ENCODE peak calls at places on chromosome 22, in nine cellular contexts. Z is fibroblast of mammary gland, X is psoas muscle, Q is cardiac fibroblast, O is BE2C, E is astrocyte, L is AG04450, S is HL-60, B is epithelial cell of esophagus. N is an unnamed sample.

GRCh38 chr22:26986884-26987283 is 329.5 kb downstream of the MIAT start:
- DNase-seq in Z (no peak), X (no peak), Q (no peak), O (no peak), E (no peak), L (no peak), S (no peak), B (no peak), N (no peak)

GRCh38 chr22:44444341-44445306 is 53.4 kb downstream of the RTL6 start:
- DNase-seq in Z (no peak), X (no peak), Q (no peak), O (no peak), E (no peak), L (no peak), S (no peak), B (no peak), N (no peak)

GRCh38 chr22:36285545-36285944 is 32.6 kb downstream of the APOL1 start:
- DNase-seq in Z (no peak), X (peak), Q (no peak), O (no peak), E (no peak), L (no peak), S (no peak), B (no peak), N (no peak)

GRCh38 chr22:43060213-43060612 is 29.0 kb downstream of the TTLL1 start:
- DNase-seq in Z (peak), X (peak), Q (peak), O (peak), E (no peak), L (no peak), S (peak), B (peak), N (no peak)

GRCh38 chr22:43726296-43726695 is 85.8 kb downstream of the EFCAB6 start:
- DNase-seq in Z (no peak), X (no peak), Q (peak), O (no peak), E (no peak), L (no peak), S (no peak), B (no peak), N (no peak)

GRCh38 chr22:46293591-46294260 is 2.9 kb upstream of the GTSE1 start:
- DNase-seq in Z (peak), X (peak), Q (no peak), O (no peak), E (peak), L (no peak), S (peak), B (no peak), N (no peak)

GRCh38 chr22:27218521-27218920 is 561.1 kb downstream of the MIAT start:
- DNase-seq in Z (no peak), X (peak), Q (no peak), O (no peak), E (no peak), L (no peak), S (no peak), B (no peak), N (no peak)

GRCh38 chr22:43001271-43002197 is 13.4 kb downstream of the PACSIN2 start:
- DNase-seq in Z (peak), X (no peak), Q (peak), O (no peak), E (peak), L (no peak), S (peak), B (no peak), N (no peak)

GRCh38 chr22:41052661-41053490 is 39.5 kb upstream of the EP300 start:
- DNase-seq in Z (peak), X (no peak), Q (peak), O (no peak), E (peak), L (peak), S (no peak), B (peak), N (peak)

GRCh38 chr22:50730941-50731661 is 6.9 kb upstream of the ACR start:
- DNase-seq in Z (no peak), X (peak), Q (peak), O (no peak), E (no peak), L (no peak), S (no peak), B (peak), N (no peak)

GRCh38 chr22:17161991-17162390 is 2.9 kb upstream of the HDHD5 start:
- DNase-seq in Z (no peak), X (no peak), Q (no peak), O (no peak), E (no peak), L (no peak), S (no peak), B (no peak), N (no peak)

GRCh38 chr22:17167486-17167885 is 8.4 kb upstream of the HDHD5 start:
- DNase-seq in Z (no peak), X (peak), Q (no peak), O (no peak), E (no peak), L (no peak), S (no peak), B (no peak), N (no peak)

GRCh38 chr22:17162731-17163130 is 3.7 kb upstream of the HDHD5 start:
- DNase-seq in Z (no peak), X (no peak), Q (no peak), O (no peak), E (no peak), L (no peak), S (no peak), B (no peak), N (no peak)

GRCh38 chr22:17159504-17159951 is 451 bp upstream of the HDHD5 start:
- DNase-seq in Z (peak), X (no peak), Q (peak), O (peak), E (peak), L (no peak), S (peak), B (peak), N (no peak)

DNA sequence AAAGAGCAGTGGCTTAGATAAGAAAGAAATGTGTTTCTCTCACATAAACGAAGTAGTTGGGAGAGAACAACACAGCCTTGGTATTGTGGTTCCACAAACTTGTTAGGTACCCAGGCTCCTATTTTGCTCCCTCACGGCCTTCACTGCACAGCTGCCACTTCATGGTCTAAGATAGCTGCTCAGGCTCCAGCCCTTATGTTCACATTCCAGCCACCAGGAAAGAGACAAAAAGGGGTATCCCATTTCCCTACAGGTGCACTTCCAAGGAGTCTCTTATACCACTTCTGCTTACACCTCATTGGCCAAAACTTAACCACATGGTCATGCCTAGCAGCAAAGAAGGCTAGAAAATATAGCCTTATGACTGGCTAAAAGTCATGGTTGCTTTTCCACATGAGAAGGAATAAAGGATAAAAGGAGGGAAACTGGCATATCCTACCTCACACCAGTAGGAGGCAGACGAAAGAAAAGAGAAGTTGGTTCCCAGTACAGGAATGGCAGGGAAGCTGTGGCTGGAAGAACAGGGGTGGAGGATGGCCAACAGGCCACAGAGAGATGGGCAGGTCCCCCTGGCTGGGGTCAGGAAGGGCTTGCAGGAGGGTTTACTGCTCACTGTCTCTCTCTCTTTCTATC is 5.4 kb upstream of the HDHD5 start:
- DNase-seq in Z (peak), X (no peak), Q (peak), O (no peak), E (no peak), L (no peak), S (no peak), B (no peak), N (no peak)
- TF ChIP-seq CTCF in Z (peak), X (no peak), Q (peak), O (peak), E (peak), L (peak), S (no peak), B (no peak), N (peak)

GRCh38 chr22:20552450-20552894 is 45.1 kb downstream of the MED15 start:
- DNase-seq in Z (peak), X (peak), Q (peak), O (peak), E (no peak), L (no peak), S (no peak), B (no peak), N (no peak)

GRCh38 chr22:20550851-20551744 is 43.7 kb downstream of the MED15 start:
- DNase-seq in Z (peak), X (no peak), Q (peak), O (no peak), E (peak), L (no peak), S (no peak), B (peak), N (no peak)

GRCh38 chr22:20550057-20550817 is 42.8 kb downstream of the MED15 start:
- DNase-seq in Z (peak), X (peak), Q (no peak), O (no peak), E (no peak), L (no peak), S (no peak), B (no peak), N (no peak)

GRCh38 chr22:20552913-20553401 is 45.5 kb downstream of the MED15 start:
- DNase-seq in Z (peak), X (peak), Q (peak), O (no peak), E (no peak), L (no peak), S (no peak), B (no peak), N (no peak)

DNA sequence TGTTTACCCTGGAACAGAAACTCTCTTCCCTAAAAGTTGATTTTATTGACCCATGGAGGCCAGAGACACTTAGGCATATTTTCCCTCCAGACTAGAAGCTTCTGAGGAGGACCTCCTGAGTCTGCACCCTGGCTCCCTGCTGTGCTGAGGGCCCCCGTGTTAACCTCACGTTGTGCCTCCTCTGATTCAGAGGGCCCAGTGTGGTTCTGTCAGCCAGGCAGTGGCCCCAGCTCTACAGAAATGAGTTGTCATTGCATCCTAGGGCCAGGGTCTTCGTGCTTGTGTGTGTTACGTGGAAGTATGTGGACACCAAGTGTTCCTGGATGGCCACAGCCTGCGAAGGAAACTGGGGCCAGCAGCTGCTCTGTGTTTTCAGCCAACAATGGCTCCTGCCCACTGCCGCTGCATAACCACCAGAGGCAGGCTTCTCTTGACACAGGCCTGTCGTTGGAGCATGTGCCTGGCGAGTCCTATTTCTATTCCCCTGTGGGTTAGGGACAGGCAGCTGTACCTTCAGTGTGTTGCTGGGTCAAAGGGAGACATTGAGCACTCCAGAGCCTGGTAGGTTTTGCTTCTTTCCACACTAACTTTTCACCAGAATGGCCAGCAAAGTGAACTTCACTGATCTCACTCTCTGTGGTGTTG is 44.5 kb downstream of the MED15 start:
- DNase-seq in Z (no peak), X (peak), Q (no peak), O (peak), E (no peak), L (no peak), S (no peak), B (no peak), N (no peak)
- TF ChIP-seq CTCF in Z (peak), X (peak), Q (peak), O (peak), E (peak), L (peak), S (no peak), B (no peak), N (peak)

GRCh38 chr22:48953830-48954229 is 873.8 kb downstream of the BRD1 start:
- DNase-seq in Z (no peak), X (no peak), Q (no peak), O (no peak), E (no peak), L (no peak), S (no peak), B (no peak), N (no peak)
- TF ChIP-seq CTCF in Z (no peak), X (no peak), Q (no peak), O (no peak), E (no peak), L (no peak), S (no peak), B (no peak), N (no peak)

GRCh38 chr22:38413085-38414008 is 41.7 kb downstream of the KCNJ4 start:
- DNase-seq in Z (no peak), X (peak), Q (no peak), O (no peak), E (no peak), L (no peak), S (no peak), B (no peak), N (no peak)
- TF ChIP-seq CTCF in Z (no peak), X (no peak), Q (no peak), O (no peak), E (no peak), L (no peak), S (no peak), B (no peak), N (no peak)

DNA sequence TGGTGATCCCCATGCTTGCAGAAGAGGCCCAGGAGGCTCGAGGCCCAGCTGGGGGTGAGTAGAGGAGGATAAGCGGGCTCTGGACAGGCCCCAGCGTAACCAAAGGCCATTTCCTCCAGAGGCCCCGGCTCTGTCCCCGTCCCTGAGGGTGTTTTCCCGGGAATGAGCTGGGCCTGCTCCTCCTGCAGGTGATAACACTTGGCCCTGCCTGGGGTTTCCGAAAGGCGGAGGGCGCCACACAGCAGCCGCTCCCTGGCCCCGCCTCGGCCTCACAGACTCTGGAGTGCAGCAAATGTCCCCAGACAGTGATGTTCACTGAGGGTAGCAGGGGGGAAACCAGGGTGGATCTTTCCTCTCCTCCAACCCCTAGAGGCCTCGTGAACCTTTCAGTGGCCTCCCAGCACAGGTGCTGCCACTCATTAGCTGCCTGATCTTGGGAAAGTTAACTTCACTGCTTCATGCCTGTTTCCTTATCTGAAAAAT is 10.5 kb upstream of the MGAT3 start:
- DNase-seq in Z (no peak), X (no peak), Q (no peak), O (no peak), E (no peak), L (no peak), S (peak), B (no peak), N (no peak)
- TF ChIP-seq CTCF in Z (no peak), X (no peak), Q (no peak), O (no peak), E (no peak), L (no peak), S (no peak), B (no peak), N (no peak)

DNA sequence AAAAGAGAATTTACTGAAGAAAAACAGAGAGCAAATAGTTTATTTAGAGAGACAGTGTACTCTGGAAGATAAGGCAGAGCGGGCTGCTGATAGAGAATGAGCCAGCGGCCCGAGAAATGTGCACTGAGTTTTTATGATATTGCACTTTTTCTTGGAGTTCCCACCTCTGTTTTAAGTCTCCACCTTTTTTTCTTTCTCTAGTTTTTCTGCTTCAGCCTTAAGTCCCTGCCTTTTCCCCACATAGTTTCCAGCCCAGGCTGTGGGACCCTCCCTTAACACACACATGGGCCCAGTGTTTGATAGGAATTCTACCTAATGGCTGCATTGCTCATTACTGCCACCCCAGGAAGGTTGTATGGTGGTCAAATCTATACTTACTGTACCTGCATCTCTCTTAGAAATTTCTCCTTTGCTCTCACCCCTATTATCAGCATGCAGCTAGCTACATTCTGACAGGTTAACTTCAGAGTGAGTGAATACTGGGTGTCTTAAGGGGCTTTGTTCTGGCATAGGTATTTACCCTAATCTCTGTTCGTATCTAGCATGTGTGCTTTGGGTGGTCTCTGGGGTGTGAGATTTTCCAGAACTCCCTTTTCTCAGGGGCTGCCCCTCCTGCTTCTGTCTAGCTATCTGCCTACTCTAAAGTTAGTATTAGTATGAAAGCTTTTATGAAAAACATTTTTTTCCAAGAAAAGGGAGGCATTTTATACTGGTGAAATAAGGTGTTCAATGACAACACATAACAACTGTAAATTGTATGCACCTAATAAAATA is 127.3 kb upstream of the TOP3B start:
- DNase-seq in Z (no peak), X (no peak), Q (no peak), O (no peak), E (no peak), L (no peak), S (no peak), B (no peak), N (no peak)
- TF ChIP-seq CTCF in Z (no peak), X (no peak), Q (peak), O (peak), E (no peak), L (peak), S (no peak), B (peak), N (peak)

GRCh38 chr22:30423296-30423958 is 2.1 kb upstream of the MTFP1 start:
- DNase-seq in Z (no peak), X (no peak), Q (no peak), O (peak), E (no peak), L (no peak), S (peak), B (peak), N (no peak)
- TF ChIP-seq CTCF in Z (no peak), X (peak), Q (peak), O (no peak), E (peak), L (peak), S (no peak), B (no peak), N (no peak)

GRCh38 chr22:22767876-22768602 is 119.6 kb upstream of the IGLL5 start:
- DNase-seq in Z (peak), X (no peak), Q (peak), O (no peak), E (no peak), L (no peak), S (no peak), B (no peak), N (no peak)
- TF ChIP-seq CTCF in Z (peak), X (no peak), Q (peak), O (peak), E (no peak), L (no peak), S (no peak), B (no peak), N (no peak)

GRCh38 chr22:25025586-25025985 is 73.1 kb downstream of the KIAA1671 start:
- DNase-seq in Z (no peak), X (no peak), Q (no peak), O (no peak), E (no peak), L (no peak), S (no peak), B (no peak), N (no peak)

GRCh38 chr22:25027552-25027951 is 75.0 kb downstream of the KIAA1671 start:
- DNase-seq in Z (no peak), X (no peak), Q (peak), O (no peak), E (no peak), L (no peak), S (no peak), B (peak), N (no peak)

GRCh38 chr22:25028841-25029141 is 76.3 kb downstream of the KIAA1671 start:
- DNase-seq in Z (no peak), X (no peak), Q (no peak), O (no peak), E (no peak), L (no peak), S (no peak), B (no peak), N (no peak)

GRCh38 chr22:25027959-25028840 is 75.7 kb downstream of the KIAA1671 start:
- DNase-seq in Z (no peak), X (peak), Q (peak), O (peak), E (no peak), L (no peak), S (no peak), B (peak), N (no peak)

DNA sequence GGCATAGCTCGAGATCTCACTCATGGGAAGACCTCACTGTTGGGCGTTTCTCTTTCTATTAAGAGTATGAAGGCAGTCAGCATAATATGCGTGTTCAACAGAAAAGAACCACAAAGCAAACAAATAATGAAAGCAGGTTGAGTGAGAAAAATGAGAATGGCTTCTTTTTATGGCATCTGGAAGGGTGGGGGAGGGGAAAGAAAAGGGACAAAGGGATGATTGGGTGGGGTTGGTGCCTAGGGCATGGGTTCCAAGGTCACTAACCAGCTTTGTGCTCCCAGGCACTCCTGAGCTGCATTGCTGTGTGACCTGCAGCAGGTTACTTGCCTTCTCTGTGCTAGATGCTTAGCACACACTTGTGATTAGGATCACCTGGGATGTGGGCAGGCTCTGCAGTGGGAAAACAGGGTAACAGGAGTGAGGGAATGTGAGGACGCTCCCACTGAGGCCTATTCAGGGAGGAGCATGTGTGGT is 74.6 kb downstream of the KIAA1671 start:
- DNase-seq in Z (no peak), X (no peak), Q (no peak), O (no peak), E (no peak), L (no peak), S (no peak), B (no peak), N (no peak)
- TF ChIP-seq CTCF in Z (no peak), X (no peak), Q (no peak), O (no peak), E (no peak), L (no peak), S (no peak), B (no peak), N (no peak)